ENCODE peak calls at places on chromosomes 2 and 18, in seven cellular contexts. M is fibroblast of lung, N is epithelial cell of esophagus, A is cardiac muscle cell, K is A549, D is kidney, E is A673. V is an unnamed sample.

GRCh38 chr2:230899786-230900185 is 25.3 kb downstream of the GPR55 start:
- DNase-seq in A (no peak), K (no peak), N (no peak), E (no peak), D (no peak), M (no peak), V (no peak)

GRCh38 chr2:155872396-155872795 is 460.1 kb downstream of the NR4A2 start:
- DNase-seq in K (no peak), E (no peak), D (no peak), N (peak), M (peak), A (no peak), V (peak)

GRCh38 chr2:201784547-201784946 is 3.8 kb upstream of the ALS2 start:
- DNase-seq in M (no peak), A (no peak), N (no peak), K (no peak), E (no peak), D (no peak), V (no peak)

GRCh38 chr18:78785706-78786105 is 193.9 kb upstream of the SALL3 start:
- DNase-seq in K (no peak), E (no peak), A (no peak), M (no peak), D (no peak), N (no peak), V (no peak)

GRCh38 chr2:181430406-181431199 is 26.6 kb upstream of the ITGA4 start:
- DNase-seq in A (peak), N (peak), D (no peak), E (peak), M (peak), K (peak), V (peak)

GRCh38 chr2:147149589-147150245 is 695.1 kb upstream of the ACVR2A start:
- DNase-seq in N (peak), D (peak), K (peak), M (peak), E (peak), A (peak), V (no peak)

GRCh38 chr18:12369211-12369610 is 7.8 kb downstream of the AFG3L2 start:
- DNase-seq in M (no peak), E (no peak), K (no peak), A (no peak), D (no peak), N (no peak), V (no peak)

GRCh38 chr2:224518806-224519580 is 66.2 kb downstream of the CUL3 start:
- DNase-seq in K (no peak), N (peak), E (no peak), A (peak), M (peak), D (no peak), V (peak)

GRCh38 chr2:96824079-96824870 is 8.2 kb downstream of the CNNM3 start:
- DNase-seq in A (peak), K (peak), N (no peak), M (peak), E (no peak), D (no peak), V (peak)

GRCh38 chr2:8548065-8548870 is 133.6 kb upstream of the ID2 start:
- DNase-seq in E (no peak), K (no peak), A (no peak), D (no peak), N (no peak), M (no peak), V (no peak)

GRCh38 chr2:8550481-8550880 is 131.4 kb upstream of the ID2 start:
- DNase-seq in K (no peak), E (no peak), D (no peak), N (no peak), M (no peak), A (no peak), V (no peak)

GRCh38 chr2:8549942-8550341 is 131.9 kb upstream of the ID2 start:
- DNase-seq in N (no peak), M (no peak), K (no peak), E (no peak), D (no peak), A (no peak), V (no peak)

GRCh38 chr2:8548871-8549221 is 133.0 kb upstream of the ID2 start:
- DNase-seq in A (no peak), N (no peak), E (no peak), K (no peak), D (no peak), M (no peak), V (no peak)

DNA sequence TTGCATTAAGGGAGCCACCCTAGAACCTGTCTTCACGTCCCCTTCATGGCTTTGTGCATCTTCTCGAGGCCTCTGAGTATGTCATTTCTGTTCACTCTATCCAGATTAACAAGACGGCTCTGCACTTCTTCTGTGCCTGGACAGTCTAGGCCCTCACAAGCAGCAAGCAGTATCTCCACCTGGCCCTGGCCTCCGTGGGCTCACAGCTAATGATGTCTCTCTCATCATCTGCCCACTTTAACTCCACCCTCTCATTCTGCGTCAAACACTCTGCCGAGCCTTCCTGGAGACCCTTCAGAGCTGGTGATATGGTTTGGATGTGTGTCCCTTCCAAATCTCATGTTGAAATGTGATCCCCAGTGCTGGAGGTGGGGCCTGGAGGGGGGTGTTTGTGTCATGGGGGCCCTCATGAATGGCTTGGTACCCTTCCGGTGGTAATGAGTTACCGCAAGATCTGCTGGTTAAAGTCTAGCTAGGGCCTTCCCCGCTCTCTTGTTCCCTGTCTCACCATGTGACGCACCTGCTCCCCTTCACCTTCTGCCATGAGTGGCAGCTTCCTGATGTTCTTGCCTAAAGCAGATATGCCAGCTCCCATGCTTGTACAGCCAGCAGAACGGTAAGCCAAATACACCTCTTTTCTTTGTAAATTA is 132.5 kb upstream of the ID2 start:
- DNase-seq in A (no peak), D (no peak), E (no peak), N (no peak), K (no peak), M (no peak), V (no peak)
- H3K4me3 ChIP-seq in A (no peak), D (no peak), E (no peak), N (no peak), K (no peak), M (no peak), V (no peak)

DNA sequence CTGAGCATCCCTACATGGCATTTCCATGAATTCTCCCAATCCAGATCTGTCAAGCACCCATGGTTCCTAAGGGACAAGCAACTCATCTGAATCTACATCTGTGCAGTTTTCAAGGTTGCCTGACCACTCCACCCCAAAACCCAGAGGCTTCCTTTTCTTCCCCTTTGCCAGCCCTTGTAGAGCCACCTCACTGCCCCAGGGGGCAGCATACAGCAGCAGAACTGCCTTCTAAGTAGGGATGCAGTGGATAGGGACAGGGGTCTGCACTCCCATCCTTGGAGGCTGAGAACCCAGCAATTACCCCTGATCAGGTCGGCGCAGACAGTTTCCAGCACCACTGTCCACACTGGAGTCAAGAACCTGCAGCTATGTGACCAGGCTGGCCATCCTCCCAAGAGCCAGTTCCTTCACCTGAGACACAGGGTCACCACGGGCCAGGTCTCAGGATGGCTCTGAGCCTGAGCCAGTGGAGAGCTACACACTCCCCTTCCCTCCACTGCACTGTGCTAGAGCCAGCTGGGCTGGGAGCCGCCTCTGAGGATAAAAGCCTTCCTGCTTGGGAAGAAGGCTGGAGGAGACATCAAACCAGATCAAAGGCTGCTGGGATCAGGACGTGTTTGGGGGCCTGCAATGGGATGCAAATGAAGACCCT is 283.1 kb downstream of the CELF4 start:
- DNase-seq in K (peak), D (no peak), M (no peak), N (no peak), A (peak), E (no peak), V (no peak)
- TF ChIP-seq CTCF in K (peak), D (peak), M (peak), N (peak), A (peak), E (peak), V (peak)

GRCh38 chr2:218892693-218893348 is 12.2 kb downstream of the WNT10A start:
- DNase-seq in D (peak), E (peak), K (peak), M (peak), A (peak), N (peak), V (peak)
- H3K4me3 ChIP-seq in D (no peak), E (peak), K (peak), M (no peak), A (peak), N (peak), V (peak)

GRCh38 chr18:10488022-10488421 is 33.6 kb downstream of the APCDD1 start:
- DNase-seq in E (no peak), K (no peak), M (peak), D (no peak), N (no peak), A (no peak), V (no peak)

GRCh38 chr18:10490401-10491289 is 35.2 kb upstream of the NAPG start:
- DNase-seq in A (no peak), D (no peak), K (peak), M (no peak), N (no peak), E (no peak), V (no peak)

GRCh38 chr18:10485475-10485874 is 31.0 kb downstream of the APCDD1 start:
- DNase-seq in A (no peak), K (no peak), E (no peak), N (no peak), D (no peak), M (no peak), V (no peak)

GRCh38 chr18:10482985-10483949 is 28.8 kb downstream of the APCDD1 start:
- DNase-seq in N (no peak), D (no peak), M (no peak), E (no peak), A (no peak), K (no peak), V (no peak)

DNA sequence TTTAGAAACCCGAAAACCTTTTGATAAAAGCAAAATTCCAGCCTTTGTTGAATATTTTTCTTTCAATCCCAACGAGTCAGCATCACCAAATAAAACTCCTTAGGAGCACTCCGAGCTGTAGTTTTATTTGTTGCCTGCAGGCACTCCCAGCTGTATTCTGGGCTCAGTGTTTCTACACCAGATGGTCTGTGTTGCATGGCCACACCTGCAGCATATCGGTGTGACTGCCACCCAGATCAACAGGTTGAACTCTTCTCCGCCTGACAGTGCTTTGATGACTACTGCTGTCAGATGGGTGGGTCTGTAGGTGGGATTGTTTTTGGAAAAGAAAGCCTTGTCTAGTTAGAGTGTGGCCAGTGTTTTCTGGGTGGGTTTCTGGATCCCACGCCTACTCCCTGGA is 32.7 kb downstream of the APCDD1 start:
- DNase-seq in E (no peak), A (no peak), D (no peak), K (no peak), M (no peak), N (no peak), V (no peak)
- TF ChIP-seq CTCF in E (no peak), A (no peak), D (no peak), K (no peak), M (no peak), N (no peak), V (no peak)

DNA sequence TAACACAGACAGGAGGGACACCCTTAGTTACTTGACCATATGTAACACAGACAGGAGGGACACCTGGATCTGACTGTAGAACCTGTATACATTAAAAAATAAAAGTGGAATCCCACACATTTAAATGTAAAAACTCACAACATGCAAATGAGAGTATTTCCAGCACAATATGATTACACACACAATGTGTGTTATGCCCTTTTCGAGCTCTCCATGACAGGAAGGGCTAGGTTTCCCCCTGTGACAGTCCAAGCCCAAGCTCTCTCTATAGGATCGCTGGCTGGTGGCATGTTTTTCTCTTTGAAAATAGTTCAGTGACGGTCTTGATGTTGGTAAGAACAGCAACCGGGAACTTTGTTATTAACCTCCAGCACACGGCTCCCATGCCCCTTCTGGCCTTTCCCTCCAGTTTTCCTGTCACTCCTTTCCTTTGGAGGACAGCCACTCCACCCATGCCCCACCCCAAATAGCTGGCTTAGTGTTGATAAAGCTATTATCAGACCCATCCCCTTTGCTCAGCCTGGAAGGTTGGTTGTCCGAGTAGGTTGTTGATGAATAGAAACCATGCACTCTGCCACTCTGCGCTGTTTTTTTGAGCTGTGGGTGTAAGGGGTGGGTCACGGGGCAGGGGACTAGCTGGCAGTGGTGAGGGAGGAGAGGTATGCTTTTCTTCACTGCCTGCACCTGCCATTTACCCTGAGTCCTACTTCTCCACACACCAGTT is 2.7 kb downstream of the RASGRP3 start:
- DNase-seq in N (no peak), E (no peak), D (no peak), K (no peak), A (no peak), M (no peak), V (no peak)
- H3K4me3 ChIP-seq in N (no peak), E (no peak), D (peak), K (no peak), A (no peak), M (no peak), V (no peak)

GRCh38 chr2:14540003-14540402 is 92.5 kb upstream of the LRATD1 start:
- DNase-seq in N (no peak), D (no peak), E (no peak), A (no peak), M (peak), K (no peak), V (peak)
- TF ChIP-seq CTCF in N (no peak), D (no peak), E (no peak), A (no peak), M (no peak), K (no peak), V (no peak)

DNA sequence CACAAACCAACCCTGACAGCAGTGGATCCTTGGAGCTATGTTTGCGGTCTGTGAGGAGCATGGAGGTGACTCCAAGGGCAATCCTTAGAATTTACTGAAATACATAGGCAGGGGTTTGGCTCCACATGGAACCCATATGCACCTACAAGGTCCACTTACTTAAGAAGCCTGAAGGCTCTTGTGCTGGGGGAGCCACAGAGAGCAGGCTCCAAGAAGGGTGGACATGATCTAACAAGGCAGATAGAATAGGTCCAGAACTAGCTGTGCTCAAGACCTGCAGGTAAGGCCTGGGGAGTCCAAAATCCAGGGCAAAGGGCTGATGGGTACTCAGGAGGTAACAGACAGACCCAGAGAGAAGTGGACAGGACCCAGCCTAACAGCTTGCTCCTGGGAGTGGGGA is 1.2 kb upstream of the CDK5R2 start:
- DNase-seq in N (no peak), D (no peak), E (no peak), M (no peak), A (no peak), K (no peak), V (no peak)
- H3K4me3 ChIP-seq in N (no peak), D (no peak), E (peak), M (no peak), A (no peak), K (no peak), V (no peak)

GRCh38 chr2:46937457-46937856 is 21.9 kb upstream of the MCFD2 start:
- DNase-seq in K (no peak), M (no peak), E (peak), N (no peak), D (no peak), A (no peak), V (no peak)
- TF ChIP-seq CTCF in K (peak), M (peak), E (peak), N (peak), D (peak), A (peak), V (peak)

GRCh38 chr18:65735166-65735565 is 15.6 kb upstream of the CDH7 start:
- DNase-seq in D (no peak), N (no peak), A (no peak), E (no peak), K (no peak), M (no peak), V (no peak)
- H3K4me3 ChIP-seq in D (no peak), N (no peak), A (no peak), E (no peak), K (no peak), M (no peak), V (no peak)

DNA sequence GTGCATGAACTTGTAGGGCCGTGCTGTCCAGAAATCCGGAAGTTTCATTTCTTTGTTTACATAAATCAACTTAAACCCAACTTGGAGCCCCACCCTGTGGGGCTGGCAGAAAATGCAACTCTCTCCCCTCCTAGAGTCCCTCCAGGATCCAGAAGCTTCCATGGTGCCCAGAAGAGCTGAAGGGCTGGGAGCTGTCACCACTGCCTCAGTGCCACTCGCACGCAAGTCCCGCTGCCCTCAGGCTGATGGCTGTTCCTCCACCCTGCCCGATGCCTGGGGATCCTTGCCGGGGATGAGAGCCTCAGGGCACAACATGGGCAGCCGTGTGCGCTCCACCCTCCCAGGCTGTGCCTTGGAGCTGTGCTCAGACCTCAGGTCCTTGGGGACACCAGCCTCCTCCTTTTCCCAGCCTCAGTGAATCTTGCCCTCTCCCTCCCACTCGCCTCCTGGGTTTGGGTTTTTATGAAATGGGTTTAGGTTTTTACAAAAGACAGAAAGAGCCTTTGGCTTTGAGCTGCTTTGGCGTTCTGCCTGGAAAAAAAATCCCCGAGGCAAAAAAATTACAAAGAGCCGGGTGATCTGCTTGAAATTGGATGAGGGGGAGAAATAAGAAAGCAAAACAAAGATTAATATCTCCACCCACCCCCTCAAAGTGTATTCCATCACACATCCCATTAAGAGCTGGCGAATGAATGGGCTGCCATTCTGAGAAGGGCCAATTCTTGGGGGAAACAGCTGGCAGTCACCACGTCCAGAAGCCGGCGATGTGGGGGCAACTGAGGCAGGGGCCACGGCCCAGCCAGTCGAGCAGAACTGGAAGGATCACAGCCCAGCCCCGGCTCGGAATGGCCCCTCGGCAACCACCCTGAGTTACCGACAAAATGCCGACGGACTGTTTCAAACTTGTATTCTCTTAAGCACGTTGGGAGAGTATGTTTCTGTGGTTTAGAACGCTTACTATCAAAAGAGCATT is 155.4 kb downstream of the TWIST2 start:
- DNase-seq in D (peak), N (peak), M (peak), E (peak), K (no peak), A (peak), V (peak)
- TF ChIP-seq CTCF in D (no peak), N (no peak), M (peak), E (no peak), K (no peak), A (peak), V (no peak)